ENCODE peak calls at places on chromosome 3, in eight cellular contexts. A, J, I, G, V, R, L and K are unnamed samples.

GRCh38 chr3:14757153-14757700 is 61.5 kb upstream of the FGD5 start:
- DNase-seq in J (no peak), G (no peak), R (no peak), A (no peak), L (no peak), I (no peak), V (no peak), K (no peak)

GRCh38 chr3:46663611-46664135 is 29.8 kb downstream of the ALS2CL start:
- DNase-seq in J (no peak), G (no peak), L (peak; percentile 27), V (no peak), I (peak; percentile 89), A (no peak), R (peak; percentile 77), K (peak; percentile 33)

GRCh38 chr3:123719785-123720531 is 135.1 kb upstream of the HACD2 start:
- DNase-seq in V (no peak), R (no peak), I (no peak), A (no peak), L (no peak), G (peak; percentile 18), J (no peak), K (no peak)

GRCh38 chr3:166575166-166575565 is 737.9 kb upstream of the BCHE start:
- DNase-seq in R (peak; percentile 23), J (no peak), I (no peak), V (no peak), L (no peak), G (no peak), A (no peak), K (no peak)

GRCh38 chr3:188584958-188585689 is 431.2 kb downstream of the LPP start:
- DNase-seq in A (no peak), J (no peak), V (no peak), G (no peak), I (no peak), R (peak; percentile 22), L (no peak), K (no peak)

GRCh38 chr3:42490243-42490642 is 12.2 kb upstream of the VIPR1 start:
- DNase-seq in J (no peak), L (peak; percentile 70), R (no peak), G (peak; percentile 95), A (no peak), V (no peak), I (peak; percentile 16), K (peak; percentile 65)

GRCh38 chr3:195207731-195208130 is 63.2 kb downstream of the XXYLT1 start:
- DNase-seq in J (no peak), I (no peak), V (no peak), R (no peak), G (no peak), L (no peak), A (no peak), K (no peak)

GRCh38 chr3:174329321-174329720 is 529.8 kb upstream of the NAALADL2 start:
- DNase-seq in G (no peak), V (no peak), A (no peak), J (no peak), L (no peak), I (no peak), R (no peak), K (no peak)

GRCh38 chr3:115004201-115005140 is 142.6 kb downstream of the ZBTB20 start:
- DNase-seq in I (no peak), J (no peak), V (no peak), R (no peak), G (no peak), L (no peak), A (no peak), K (no peak)

GRCh38 chr3:105173972-105174371 is 192.7 kb upstream of the ALCAM start:
- DNase-seq in I (no peak), G (no peak), J (no peak), L (no peak), V (no peak), R (no peak), A (no peak), K (no peak)

GRCh38 chr3:17640466-17640865 is 102.0 kb downstream of the TBC1D5 start:
- DNase-seq in I (no peak), L (no peak), A (no peak), R (no peak), J (no peak), V (no peak), G (no peak), K (no peak)

GRCh38 chr3:131903988-131904415 is 130.8 kb downstream of the CPNE4 start:
- DNase-seq in I (no peak), A (no peak), L (no peak), V (peak; percentile 64), J (no peak), R (no peak), G (no peak), K (no peak)

GRCh38 chr3:63673111-63673510 is 20.6 kb downstream of the SNTN start:
- DNase-seq in J (no peak), A (no peak), I (no peak), R (no peak), V (no peak), L (no peak), G (no peak), K (no peak)

GRCh38 chr3:33884701-33885100 is 86.3 kb downstream of the PDCD6IP start:
- DNase-seq in V (no peak), J (no peak), A (no peak), L (no peak), R (no peak), I (no peak), G (no peak), K (no peak)

GRCh38 chr3:184584001-184584891 is 22.7 kb downstream of the EPHB3 start:
- DNase-seq in R (peak; percentile 84), A (no peak), G (no peak), L (no peak), V (no peak), I (peak; percentile 92), J (no peak), K (peak; percentile 34)

GRCh38 chr3:21839592-21839991 is 88.6 kb upstream of the ZNF385D start:
- DNase-seq in A (no peak), I (no peak), R (peak; percentile 67), G (peak; percentile 4), V (no peak), L (no peak), J (no peak), K (peak; percentile 24)

GRCh38 chr3:15391007-15391406 is 36.3 kb downstream of the METTL6 start:
- DNase-seq in J (no peak), A (no peak), I (no peak), G (no peak), L (no peak), R (no peak), V (no peak), K (no peak)

GRCh38 chr3:64501298-64501906 is 186.4 kb downstream of the ADAMTS9 start:
- DNase-seq in I (no peak), R (no peak), L (no peak), J (no peak), A (no peak), V (peak; percentile 97), G (no peak), K (no peak)

GRCh38 chr3:170220871-170221270 is 1.4 kb upstream of the PRKCI start:
- DNase-seq in V (no peak), J (no peak), L (no peak), G (no peak), I (no peak), A (no peak), R (no peak), K (no peak)

GRCh38 chr3:188468672-188469071 is 314.7 kb downstream of the LPP start:
- DNase-seq in G (no peak), I (no peak), A (no peak), V (no peak), L (no peak), J (no peak), R (peak; percentile 77), K (no peak)

GRCh38 chr3:4821975-4822374 is 157.3 kb upstream of the BHLHE40 start:
- DNase-seq in V (no peak), I (no peak), L (no peak), J (no peak), A (peak; percentile 61), G (peak; percentile 14), R (no peak), K (no peak)

GRCh38 chr3:212432-212831 is 15.9 kb downstream of the CHL1 start:
- DNase-seq in I (no peak), L (no peak), V (no peak), G (no peak), J (no peak), R (no peak), A (no peak), K (no peak)

GRCh38 chr3:156787926-156788663 is 38.1 kb upstream of the LEKR1 start:
- DNase-seq in V (no peak), I (no peak), J (no peak), L (no peak), R (no peak), G (no peak), A (no peak), K (peak; percentile 87)

GRCh38 chr3:143928541-143929255 is 42.9 kb upstream of the DIPK2A start:
- DNase-seq in I (no peak), V (no peak), G (no peak), R (no peak), A (no peak), J (no peak), L (no peak), K (no peak)

GRCh38 chr3:139353920-139354556 is 10.2 kb downstream of the MRPS22 start:
- DNase-seq in J (no peak), L (no peak), A (no peak), G (peak; percentile 56), I (peak; percentile 39), R (peak; percentile 67), V (peak; percentile 62), K (peak; percentile 58)

GRCh38 chr3:194671511-194671899 is 486 bp downstream of the LSG1 start:
- DNase-seq in A (no peak), L (no peak), I (no peak), G (no peak), V (peak; percentile 28), J (no peak), R (peak; percentile 58), K (peak; percentile 56)

GRCh38 chr3:9810357-9810726 is 280 bp downstream of the TTLL3 start:
- DNase-seq in A (no peak), J (no peak), R (peak; percentile 69), L (no peak), V (no peak), G (no peak), I (no peak), K (no peak)

GRCh38 chr3:124760601-124761000 is 30.3 kb downstream of the UMPS start:
- DNase-seq in G (no peak), A (no peak), L (no peak), R (peak; percentile 33), I (no peak), J (no peak), V (peak; percentile 31), K (no peak)

GRCh38 chr3:59660852-59661624 is 611.2 kb upstream of the CFAP20DC start:
- DNase-seq in J (no peak), G (peak; percentile 10), A (no peak), I (peak; percentile 24), V (no peak), L (no peak), R (peak; percentile 5), K (no peak)

GRCh38 chr3:142501004-142501926 is 53.4 kb upstream of the XRN1 start:
- DNase-seq in L (no peak), J (no peak), G (no peak), I (no peak), A (no peak), R (no peak), V (no peak), K (no peak)

GRCh38 chr3:170467007-170467406 is 48.3 kb downstream of the CLDN11 start:
- DNase-seq in I (peak; percentile 90), G (no peak), J (peak; percentile 71), L (no peak), A (no peak), R (peak; percentile 73), V (peak; percentile 39), K (no peak)

GRCh38 chr3:160226026-160226739 is 961 bp downstream of the C3orf80 start:
- DNase-seq in G (peak; percentile 7), A (no peak), J (no peak), I (peak; percentile 76), R (peak; percentile 70), L (no peak), V (no peak), K (peak; percentile 6)

GRCh38 chr3:42055291-42055690 is 35.9 kb upstream of the TRAK1 start:
- DNase-seq in A (no peak), V (peak; percentile 81), I (no peak), R (no peak), L (no peak), J (no peak), G (no peak), K (no peak)

GRCh38 chr3:127211118-127212060 is 18.5 kb downstream of the PRR23E start:
- DNase-seq in I (no peak), A (no peak), L (no peak), V (no peak), J (no peak), R (no peak), G (no peak), K (no peak)